ENCODE peak calls at places on chromosomes 4 and X, in seven cellular contexts. P is heart left ventricle, F is AG04450, M is bronchial epithelial cell, O is GM23338, H is colonic mucosa, T is endodermal cell. U is an unnamed sample.

GRCh38 chrX:52988985-52989917 is 30.9 kb upstream of the FAM156A start:
- DNase-seq in P (no peak), F (no peak), M (peak), O (no peak), H (peak), T (no peak), U (no peak)

GRCh38 chr4:128288689-128289106 is 1.1 kb upstream of the PGRMC2 start:
- DNase-seq in P (no peak), F (no peak), M (peak), O (peak), H (peak), T (no peak), U (peak)

GRCh38 chr4:82718067-82718935 is 80.3 kb downstream of the SCD5 start:
- DNase-seq in P (no peak), F (no peak), M (no peak), O (no peak), H (no peak), T (no peak), U (no peak)

GRCh38 chrX:10028283-10029104 is 61.3 kb downstream of the CLDN34 start:
- DNase-seq in P (no peak), F (no peak), M (peak), O (no peak), H (no peak), T (no peak), U (no peak)

GRCh38 chr4:37873383-37873782 is 17.5 kb upstream of the TBC1D1 start:
- DNase-seq in P (no peak), F (no peak), M (peak), O (no peak), H (no peak), T (no peak), U (no peak)

GRCh38 chrX:134761788-134762187 is 103.5 kb upstream of the PLAC1 start:
- DNase-seq in P (no peak), F (no peak), M (no peak), O (peak), H (no peak), T (no peak), U (no peak)

GRCh38 chr4:136680271-136680670 is 852.0 kb downstream of the PCDH18 start:
- DNase-seq in P (no peak), F (no peak), M (peak), O (no peak), H (no peak), T (no peak), U (peak)

GRCh38 chrX:17740137-17741122 is 3.1 kb downstream of the SCML1 start:
- DNase-seq in P (no peak), F (no peak), M (no peak), O (no peak), H (no peak), T (no peak), U (no peak)

GRCh38 chr4:83455300-83456183 is at the start of the genes HELQ and MRPS18C:
- DNase-seq in P (peak), F (peak), M (peak), O (peak), H (peak), T (peak), U (peak)

GRCh38 chrX:143768976-143769375 is 48.4 kb upstream of the SPANXN2 start:
- DNase-seq in P (no peak), F (no peak), M (peak), O (no peak), H (no peak), T (no peak), U (no peak)

GRCh38 chr4:37822220-37822619 is 4.3 kb upstream of the PGM2 start:
- DNase-seq in P (no peak), F (no peak), M (peak), O (no peak), H (no peak), T (no peak), U (no peak)

GRCh38 chr4:69092190-69092589 is 4.1 kb upstream of the UGT2B7 start:
- DNase-seq in P (no peak), F (peak), M (peak), O (no peak), H (no peak), T (no peak), U (no peak)

GRCh38 chrX:19616016-19616415 is 100.7 kb upstream of the MAP3K15 start:
- DNase-seq in P (no peak), F (no peak), M (no peak), O (no peak), H (no peak), T (no peak), U (no peak)

GRCh38 chr4:168759321-168759720 is 250.7 kb downstream of the CBR4 start:
- DNase-seq in P (no peak), F (no peak), M (peak), O (no peak), H (no peak), T (no peak), U (no peak)

GRCh38 chrX:119647552-119648420 is 41.6 kb upstream of the NKRF start:
- DNase-seq in P (no peak), F (no peak), M (no peak), O (no peak), H (no peak), T (no peak), U (no peak)

GRCh38 chrX:15269618-15270521 is at the start of gene ASB9:
- DNase-seq in P (peak), F (no peak), M (peak), O (peak), H (peak), T (peak), U (no peak)

GRCh38 chr4:34220601-34221000 is 2023.7 kb downstream of the ARAP2 start:
- DNase-seq in P (no peak), F (no peak), M (no peak), O (no peak), H (no peak), T (no peak), U (no peak)

GRCh38 chr4:63492515-63492914 is 916.7 kb downstream of the TECRL start:
- DNase-seq in P (no peak), F (no peak), M (no peak), O (peak), H (no peak), T (peak), U (no peak)

GRCh38 chr4:7166286-7166685 is 26.1 kb upstream of the SORCS2 start:
- DNase-seq in P (no peak), F (no peak), M (no peak), O (no peak), H (no peak), T (no peak), U (no peak)

GRCh38 chr4:55742655-55743191 is 76.9 kb upstream of the EXOC1L start:
- DNase-seq in P (no peak), F (peak), M (no peak), O (no peak), H (no peak), T (no peak), U (no peak)

GRCh38 chr4:145154573-145154972 is 25.8 kb downstream of the OTUD4 start:
- DNase-seq in P (no peak), F (no peak), M (no peak), O (peak), H (no peak), T (peak), U (peak)

GRCh38 chrX:47169726-47170515 is 23.7 kb upstream of the UBA1 start:
- DNase-seq in P (peak), F (no peak), M (no peak), O (no peak), H (no peak), T (no peak), U (no peak)

GRCh38 chr4:176191974-176192373 is 3.4 kb downstream of the SPATA4 start:
- DNase-seq in P (no peak), F (no peak), M (peak), O (no peak), H (no peak), T (no peak), U (no peak)

DNA sequence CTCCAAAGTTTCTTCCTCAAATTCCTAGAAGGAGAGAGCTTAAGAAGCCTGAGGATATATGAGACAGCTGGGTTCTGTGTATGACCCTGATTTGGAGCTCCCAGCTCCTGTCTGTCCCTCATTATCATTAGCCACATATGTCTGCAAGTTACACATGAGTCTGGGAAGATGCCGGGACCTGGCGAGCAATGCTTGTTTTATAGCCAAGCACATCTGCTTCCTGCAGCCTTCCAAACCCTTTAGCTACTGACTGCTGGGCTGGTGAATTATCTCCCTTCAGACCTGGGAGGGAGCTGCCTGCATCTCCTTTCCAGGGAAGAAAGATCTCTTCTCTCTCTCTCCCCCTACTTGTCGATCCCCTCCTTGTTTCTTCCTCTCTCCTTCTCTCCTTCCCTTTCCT is 556.7 kb upstream of the BOD1L1 start:
- DNase-seq in P (peak), F (no peak), M (no peak), O (no peak), H (no peak), T (peak), U (no peak)
- TF ChIP-seq CTCF in P (no peak), F (no peak), M (no peak), O (no peak), H (no peak), T (no peak), U (no peak)

GRCh38 chr4:40832175-40832574 is 82.4 kb downstream of the NSUN7 start:
- DNase-seq in P (no peak), F (no peak), M (no peak), O (no peak), H (no peak), T (no peak), U (no peak)
- TF ChIP-seq CTCF in P (no peak), F (no peak), M (no peak), O (no peak), H (no peak), T (no peak), U (no peak)

GRCh38 chrX:40083120-40083978 is 14.4 kb downstream of the BCOR start:
- DNase-seq in P (no peak), F (no peak), M (no peak), O (peak), H (no peak), T (peak), U (peak)
- TF ChIP-seq CTCF in P (no peak), F (no peak), M (peak), O (no peak), H (no peak), T (peak), U (no peak)

DNA sequence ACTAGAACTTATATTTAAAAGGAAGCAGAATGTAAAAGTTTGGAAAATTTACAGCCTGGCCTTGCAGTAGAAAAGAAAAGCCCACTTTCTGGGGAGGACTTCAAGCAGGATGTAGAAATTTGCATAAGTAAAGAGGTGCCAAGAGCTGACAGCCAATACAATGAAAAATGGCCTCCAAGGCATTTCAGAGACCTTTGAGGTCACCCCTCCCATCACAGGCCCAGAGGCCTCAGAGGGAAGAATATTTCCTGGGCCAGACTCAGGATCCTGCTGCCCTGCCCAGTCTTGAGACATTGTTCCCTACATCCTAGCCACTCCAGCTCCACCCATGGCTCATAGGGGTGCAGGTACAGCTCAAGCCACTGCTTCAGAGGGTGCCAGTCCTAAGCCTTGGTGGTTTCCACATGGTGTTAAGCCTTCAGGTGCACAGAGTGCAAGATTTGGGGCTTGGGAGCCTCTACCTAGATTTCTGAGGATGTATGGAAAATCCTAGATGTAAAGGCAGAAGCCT is 518.9 kb upstream of the INTU start:
- DNase-seq in P (no peak), F (no peak), M (no peak), O (no peak), H (no peak), T (peak), U (no peak)
- TF ChIP-seq CTCF in P (no peak), F (no peak), M (no peak), O (no peak), H (no peak), T (no peak), U (no peak)

GRCh38 chrX:318739-319578 is at the start of gene GTPBP6:
- DNase-seq in P (peak), F (peak), M (peak), O (peak), H (peak), T (peak), U (peak)
- TF ChIP-seq CTCF in P (no peak), F (peak), M (peak), O (no peak), H (no peak), T (peak), U (peak)

DNA sequence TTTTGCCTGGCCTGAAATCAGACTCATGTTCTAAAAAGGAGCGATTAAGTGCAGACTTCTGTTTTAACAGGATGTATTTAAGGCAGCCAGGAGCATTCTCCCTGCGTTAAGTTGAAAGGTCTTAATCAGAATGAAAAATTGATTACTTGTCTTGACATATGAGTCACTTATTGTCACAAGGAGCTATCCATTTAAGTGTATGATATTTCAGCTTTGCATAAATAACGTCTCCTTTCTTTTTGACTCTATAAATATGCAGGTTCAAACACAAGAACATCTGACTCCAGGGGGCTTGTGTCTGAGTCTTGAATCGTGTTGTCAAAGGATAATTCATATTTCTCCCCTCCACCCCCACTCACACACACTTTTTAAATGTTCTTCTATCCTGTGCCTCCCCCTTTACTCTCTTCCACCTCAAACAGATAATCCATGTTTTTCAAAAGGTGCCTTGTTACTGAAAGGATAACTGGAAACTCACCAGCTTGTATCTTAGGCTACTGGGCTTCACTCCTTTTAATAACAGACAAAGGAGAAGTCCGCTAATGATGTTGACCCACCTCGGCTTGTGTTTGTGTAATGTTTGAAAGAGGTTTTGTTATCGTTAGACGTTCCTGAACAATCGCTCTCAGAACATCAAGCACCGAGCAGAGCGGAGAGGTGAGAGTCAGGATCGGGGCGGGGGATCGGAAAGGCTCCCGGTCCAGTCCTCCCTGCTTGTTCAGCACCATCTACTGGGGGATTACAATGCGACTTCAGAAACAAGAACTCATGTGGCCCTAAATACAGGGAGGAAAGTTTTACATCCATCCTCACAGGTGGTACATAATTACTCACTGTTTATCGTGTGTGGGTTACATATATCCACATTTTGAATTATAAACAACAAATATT is 107.5 kb upstream of the RPL34 start:
- DNase-seq in P (peak), F (peak), M (peak), O (peak), H (peak), T (peak), U (peak)
- TF ChIP-seq CTCF in P (peak), F (peak), M (peak), O (peak), H (no peak), T (peak), U (peak)

GRCh38 chr4:170026253-170026991 is at the start of gene MFAP3L:
- DNase-seq in P (peak), F (peak), M (peak), O (peak), H (peak), T (peak), U (peak)
- TF ChIP-seq CTCF in P (peak), F (no peak), M (no peak), O (no peak), H (no peak), T (no peak), U (peak)

GRCh38 chrX:8849462-8849861 is 48.3 kb upstream of the FAM9A start:
- DNase-seq in P (no peak), F (no peak), M (no peak), O (no peak), H (no peak), T (no peak), U (no peak)

GRCh38 chrX:8851487-8851886 is 50.3 kb upstream of the FAM9A start:
- DNase-seq in P (no peak), F (no peak), M (peak), O (no peak), H (no peak), T (no peak), U (no peak)

GRCh38 chrX:8848921-8849320 is 47.7 kb upstream of the FAM9A start:
- DNase-seq in P (no peak), F (no peak), M (peak), O (no peak), H (no peak), T (no peak), U (no peak)

GRCh38 chrX:8846271-8846670 is 45.1 kb upstream of the FAM9A start:
- DNase-seq in P (no peak), F (no peak), M (peak), O (no peak), H (no peak), T (no peak), U (no peak)

DNA sequence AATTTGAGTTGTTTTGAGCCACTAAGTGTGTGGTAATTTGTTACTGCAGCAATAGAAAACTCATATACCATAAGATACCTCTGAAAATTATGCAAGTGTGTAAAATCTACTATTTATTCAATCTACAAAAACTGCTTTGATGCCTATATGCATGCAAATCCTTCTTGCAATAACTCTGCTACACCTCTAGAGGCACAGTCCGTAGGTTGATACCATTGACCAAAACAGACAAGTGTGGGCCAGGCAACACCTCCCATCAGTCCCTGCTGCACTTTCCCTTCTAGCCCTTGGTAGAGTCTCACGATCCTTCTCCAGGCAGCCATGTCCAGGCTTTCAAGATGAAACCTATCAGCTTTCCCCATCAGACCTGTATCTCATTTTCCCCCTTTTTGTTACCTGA is 48.8 kb upstream of the FAM9A start:
- DNase-seq in P (no peak), F (no peak), M (no peak), O (peak), H (no peak), T (no peak), U (no peak)
- TF ChIP-seq CTCF in P (no peak), F (no peak), M (peak), O (no peak), H (no peak), T (peak), U (peak)